ENCODE peak calls at places on chromosome 4, in six cellular contexts. O is esophagus squamous epithelium, G is ovary, S is spleen, B is A549, W is stomach. Q is an unnamed sample.

GRCh38 chr4:158446106-158446505 is 75.6 kb upstream of the RXFP1 start:
- DNase-seq in W (no peak), O (no peak), G (no peak), B (no peak), S (no peak), Q (no peak)

GRCh38 chr4:143399113-143399949 is 62.7 kb downstream of the GAB1 start:
- DNase-seq in B (no peak), G (no peak), W (no peak), S (no peak), O (no peak), Q (no peak)

GRCh38 chr4:186096681-186097080 is 7.8 kb upstream of the FAM149A start:
- DNase-seq in G (no peak), O (no peak), W (no peak), B (no peak), S (no peak), Q (no peak)

GRCh38 chr4:2413821-2414610 is 4.4 kb downstream of the ZFYVE28 start:
- DNase-seq in W (peak), B (no peak), G (no peak), O (no peak), S (peak), Q (peak)

GRCh38 chr4:110135523-110135922 is 62.9 kb downstream of the ELOVL6 start:
- DNase-seq in G (no peak), B (no peak), O (no peak), S (no peak), W (no peak), Q (no peak)

GRCh38 chr4:48017108-48017527 is 546 bp downstream of the NIPAL1 start:
- DNase-seq in O (no peak), S (peak), B (peak), G (peak), W (peak), Q (peak)

GRCh38 chr4:2781911-2782310 is 11.0 kb upstream of the SH3BP2 start:
- DNase-seq in O (no peak), G (no peak), W (no peak), S (peak), B (no peak), Q (no peak)

GRCh38 chr4:47154816-47155370 is 123.5 kb downstream of the GABRB1 start:
- DNase-seq in G (no peak), S (no peak), W (no peak), B (no peak), O (no peak), Q (no peak)

GRCh38 chr4:74056858-74057562 is 18.5 kb upstream of the CXCL3 start:
- DNase-seq in W (no peak), G (no peak), B (peak), O (no peak), S (no peak), Q (no peak)

GRCh38 chr4:76420901-76421581 is at the start of gene CCDC158:
- DNase-seq in W (peak), B (peak), S (peak), O (no peak), G (no peak), Q (peak)
- TF ChIP-seq POLR2A in W (no peak), B (peak), S (no peak), O (no peak), G (no peak), Q (no peak)

GRCh38 chr4:155828628-155829027 is 37.4 kb downstream of the ASIC5 start:
- DNase-seq in G (no peak), O (no peak), B (no peak), W (no peak), S (no peak), Q (no peak)
- TF ChIP-seq POLR2A in G (no peak), O (no peak), B (no peak), W (no peak), S (no peak), Q (no peak)

GRCh38 chr4:105145913-105146285 is 777 bp upstream of the TET2 start:
- DNase-seq in W (no peak), B (no peak), O (peak), G (no peak), S (peak), Q (peak)

GRCh38 chr4:105147226-105148151 is 813 bp downstream of the TET2 start:
- DNase-seq in O (no peak), W (peak), B (no peak), G (peak), S (peak), Q (peak)

GRCh38 chr4:105145059-105145912 is 1.4 kb upstream of the TET2 start:
- DNase-seq in S (no peak), O (no peak), B (no peak), G (no peak), W (no peak), Q (no peak)

GRCh38 chr4:105149771-105150170 is 3.1 kb downstream of the TET2 start:
- DNase-seq in W (no peak), O (no peak), G (no peak), S (no peak), B (no peak), Q (no peak)

DNA sequence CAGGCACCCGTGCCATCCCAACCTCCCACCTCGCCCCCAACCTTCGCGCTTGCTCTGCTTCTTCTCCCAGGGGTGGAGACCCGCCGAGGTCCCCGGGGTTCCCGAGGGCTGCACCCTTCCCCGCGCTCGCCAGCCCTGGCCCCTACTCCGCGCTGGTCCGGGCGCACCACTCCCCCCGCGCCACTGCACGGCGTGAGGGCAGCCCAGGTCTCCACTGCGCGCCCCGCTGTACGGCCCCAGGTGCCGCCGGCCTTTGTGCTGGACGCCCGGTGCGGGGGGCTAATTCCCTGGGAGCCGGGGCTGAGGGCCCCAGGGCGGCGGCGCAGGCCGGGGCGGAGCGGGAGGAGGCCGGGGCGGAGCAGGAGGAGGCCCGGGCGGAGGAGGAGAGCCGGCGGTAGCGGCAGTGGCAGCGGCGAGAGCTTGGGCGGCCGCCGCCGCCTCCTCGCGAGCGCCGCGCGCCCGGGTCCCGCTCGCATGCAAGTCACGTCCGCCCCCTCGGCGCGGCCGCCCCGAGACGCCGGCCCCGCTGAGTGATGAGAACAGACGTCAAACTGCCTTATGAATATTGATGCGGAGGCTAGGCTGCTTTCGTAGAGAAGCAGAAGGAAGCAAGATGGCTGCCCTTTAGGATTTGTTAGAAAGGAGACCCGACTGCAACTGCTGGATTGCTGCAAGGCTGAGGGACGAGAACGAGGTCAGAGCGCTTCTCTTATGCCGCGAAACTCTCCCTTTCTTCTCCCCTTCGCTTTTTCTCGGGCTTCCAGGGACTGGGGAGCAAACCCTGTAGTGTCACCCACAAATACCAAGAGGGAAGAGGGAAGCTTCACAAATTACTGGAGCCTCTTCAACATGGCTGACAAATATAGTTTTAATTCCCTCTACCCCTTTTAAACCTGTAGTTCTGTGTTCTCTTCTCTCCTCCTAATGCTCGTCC is at the start of gene TET2:
- DNase-seq in G (peak), O (peak), B (peak), S (peak), W (peak), Q (peak)
- TF ChIP-seq POLR2A in G (no peak), O (no peak), B (peak), S (no peak), W (no peak), Q (peak)

GRCh38 chr4:128812360-128812958 is 3.0 kb downstream of the JADE1 start:
- DNase-seq in O (no peak), S (no peak), B (peak), W (peak), G (no peak), Q (peak)

GRCh38 chr4:128811571-128812359 is 2.3 kb downstream of the JADE1 start:
- DNase-seq in W (peak), B (peak), G (peak), O (peak), S (peak), Q (peak)

GRCh38 chr4:128809477-128810330 is at the start of gene JADE1:
- DNase-seq in G (peak), B (peak), W (peak), S (peak), O (peak), Q (peak)

GRCh38 chr4:128810331-128810870 is 901 bp downstream of the JADE1 start:
- DNase-seq in G (peak), O (no peak), W (peak), S (peak), B (peak), Q (peak)

GRCh38 chr4:128810871-128811570 is 1.5 kb downstream of the JADE1 start:
- DNase-seq in W (peak), B (peak), G (peak), S (peak), O (peak), Q (peak)
- TF ChIP-seq POLR2A in W (no peak), B (peak), G (peak), S (peak), O (no peak), Q (peak)

DNA sequence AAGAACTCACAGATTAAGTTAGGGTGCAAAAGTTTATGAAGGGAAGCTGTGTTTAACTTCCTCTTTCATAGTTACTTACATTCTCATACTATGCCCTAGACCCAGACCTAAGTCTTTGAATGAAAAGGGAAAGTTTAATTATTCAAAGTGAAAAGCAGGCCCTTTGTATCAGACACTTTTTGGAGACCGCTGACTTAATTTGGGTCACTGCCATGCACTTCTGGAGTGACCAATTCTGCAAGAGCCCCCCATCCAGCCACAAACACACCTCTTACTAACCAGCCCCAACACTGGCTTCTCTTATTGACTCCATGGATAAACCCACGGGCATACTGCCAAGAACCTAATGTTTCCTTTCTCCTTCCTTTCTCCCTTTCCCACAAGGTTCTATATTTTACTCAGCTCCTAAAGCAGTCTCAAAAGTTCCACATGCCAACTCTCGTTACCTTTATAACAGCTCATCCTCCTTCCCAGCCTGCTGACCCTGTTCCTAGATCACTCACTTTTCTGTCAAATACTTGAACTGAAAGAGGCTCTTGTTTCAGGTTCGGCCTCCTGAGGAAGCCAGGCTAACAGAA is 34.5 kb downstream of the ABCE1 start:
- DNase-seq in G (no peak), W (no peak), S (no peak), B (no peak), O (no peak), Q (no peak)
- TF ChIP-seq POLR2A in G (no peak), W (no peak), S (no peak), B (no peak), O (no peak), Q (no peak)

GRCh38 chr4:152037435-152037834 is 276.6 kb upstream of the GATB start:
- DNase-seq in G (no peak), S (no peak), W (no peak), O (no peak), B (no peak), Q (no peak)

GRCh38 chr4:152041304-152041703 is 280.5 kb upstream of the GATB start:
- DNase-seq in B (no peak), G (no peak), O (no peak), S (no peak), W (no peak), Q (no peak)

GRCh38 chr4:152036626-152037025 is 275.8 kb upstream of the GATB start:
- DNase-seq in W (no peak), G (no peak), B (no peak), O (no peak), S (no peak), Q (no peak)

GRCh38 chr4:152039085-152039484 is 278.3 kb upstream of the GATB start:
- DNase-seq in W (no peak), O (no peak), S (no peak), G (no peak), B (no peak), Q (no peak)

DNA sequence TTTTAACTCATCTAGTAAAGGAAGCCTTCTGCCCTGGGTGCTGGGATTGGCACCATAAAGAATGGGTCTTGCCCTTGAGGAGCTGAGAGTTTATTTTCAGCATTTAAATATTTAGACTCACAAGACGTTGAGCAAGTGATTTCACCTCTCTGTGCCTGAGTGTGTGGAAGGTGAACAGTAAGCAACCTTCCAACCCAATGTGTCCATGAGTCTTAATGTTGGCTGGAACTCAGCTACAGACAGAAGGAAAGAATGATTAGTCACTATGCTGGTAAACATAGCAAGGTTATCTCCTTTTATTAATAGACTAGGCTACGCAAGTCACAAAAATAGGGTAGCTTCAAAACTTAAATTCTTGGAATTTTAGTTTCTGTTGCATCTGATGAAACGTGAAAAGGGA is 277.4 kb upstream of the GATB start:
- DNase-seq in S (no peak), G (no peak), W (no peak), O (no peak), B (no peak), Q (no peak)
- TF ChIP-seq POLR2A in S (no peak), G (no peak), W (no peak), O (no peak), B (no peak), Q (no peak)

GRCh38 chr4:80112236-80112635 is 39.2 kb upstream of the ANTXR2 start:
- DNase-seq in W (no peak), S (no peak), B (no peak), G (no peak), O (no peak), Q (no peak)
- TF ChIP-seq POLR2A in W (no peak), S (no peak), B (no peak), G (no peak), O (no peak), Q (no peak)

Q was measured in thyroid gland.